ENCODE peak calls at places on chromosome 13, in five cellular contexts. T is prostate gland, F is kidney, K is mammary epithelial cell, Z is fibroblast of lung. E is an unnamed sample.

GRCh38 chr13:105510363-105510762 is 1025.1 kb downstream of the EFNB2 start:
- DNase-seq in K (no peak), F (no peak), T (no peak), Z (no peak), E (no peak)

GRCh38 chr13:85812282-85812681 is 13.1 kb upstream of the SLITRK6 start:
- DNase-seq in Z (no peak), F (no peak), T (no peak), K (no peak), E (no peak)

GRCh38 chr13:48333976-48334375 is 30.4 kb downstream of the RB1 start:
- DNase-seq in Z (peak), F (no peak), T (peak), K (peak), E (no peak)

GRCh38 chr13:46668302-46668720 is 115.3 kb downstream of the LRCH1 start:
- DNase-seq in Z (peak), K (peak), T (no peak), F (no peak), E (no peak)

GRCh38 chr13:48222358-48223015 is 10.5 kb upstream of the ITM2B start:
- DNase-seq in F (no peak), Z (no peak), T (no peak), K (peak), E (no peak)

GRCh38 chr13:52969373-52969772 is 59.2 kb upstream of the OLFM4 start:
- DNase-seq in Z (no peak), K (no peak), T (no peak), F (no peak), E (no peak)

GRCh38 chr13:49214917-49215376 is 5.2 kb upstream of the MLNR start:
- DNase-seq in K (no peak), F (no peak), T (peak), Z (peak), E (no peak)

GRCh38 chr13:113420833-113421600 is 32.3 kb downstream of the ADPRHL1 start:
- DNase-seq in T (no peak), K (no peak), Z (no peak), F (no peak), E (no peak)

GRCh38 chr13:99655351-99656091 is 154.2 kb downstream of the TM9SF2 start:
- DNase-seq in T (no peak), K (peak), F (no peak), Z (peak), E (no peak)

GRCh38 chr13:97328222-97328790 is 105.7 kb upstream of the RAP2A start:
- DNase-seq in Z (peak), F (no peak), K (peak), T (no peak), E (peak)

GRCh38 chr13:45162821-45163220 is 38.0 kb downstream of the KCTD4 start:
- DNase-seq in T (no peak), Z (peak), F (no peak), K (peak), E (no peak)

GRCh38 chr13:45331981-45332830 is 8.8 kb downstream of the TPT1 start:
- DNase-seq in Z (peak), F (no peak), T (no peak), K (peak), E (no peak)

GRCh38 chr13:59746291-59746962 is 417.3 kb downstream of the DIAPH3 start:
- DNase-seq in K (peak), F (no peak), T (no peak), Z (peak), E (no peak)

GRCh38 chr13:93304868-93305613 is 78.4 kb downstream of the GPC6 start:
- DNase-seq in T (no peak), Z (no peak), K (no peak), F (no peak), E (no peak)

GRCh38 chr13:110506859-110507566 is 54.5 kb downstream of the RAB20 start:
- DNase-seq in F (peak), Z (peak), K (peak), T (peak), E (no peak)

GRCh38 chr13:51453959-51454703 is 1.3 kb upstream of the INTS6 start:
- DNase-seq in Z (peak), T (peak), K (peak), F (no peak), E (no peak)

GRCh38 chr13:63408227-63409202 is 1992.9 kb upstream of the PCDH20 start:
- DNase-seq in Z (peak), K (no peak), T (no peak), F (no peak), E (no peak)

GRCh38 chr13:39451860-39452301 is 151.1 kb downstream of the LHFPL6 start:
- DNase-seq in F (no peak), T (no peak), K (no peak), Z (peak), E (no peak)

GRCh38 chr13:32530841-32531253 is 7.7 kb downstream of the N4BP2L2 start:
- DNase-seq in F (no peak), T (peak), Z (peak), K (peak), E (no peak)
- H3K4me3 ChIP-seq in F (peak), T (no peak), Z (peak), K (no peak), E (no peak)

GRCh38 chr13:67014399-67014798 is 215.7 kb downstream of the PCDH9 start:
- DNase-seq in K (no peak), T (no peak), F (no peak), Z (no peak), E (no peak)
- H3K27ac ChIP-seq in K (no peak), T (no peak), F (no peak), Z (no peak), E (no peak)

GRCh38 chr13:95060120-95060519 is 241.1 kb downstream of the ABCC4 start:
- DNase-seq in T (peak), K (no peak), Z (no peak), F (no peak), E (no peak)

GRCh38 chr13:95059306-95059705 is 241.9 kb downstream of the ABCC4 start:
- DNase-seq in Z (no peak), K (no peak), F (no peak), T (no peak), E (no peak)

GRCh38 chr13:95056266-95056665 is 245.0 kb downstream of the ABCC4 start:
- DNase-seq in Z (no peak), F (no peak), T (no peak), K (no peak), E (no peak)

GRCh38 chr13:95058680-95059079 is 242.6 kb downstream of the ABCC4 start:
- DNase-seq in T (no peak), K (no peak), Z (no peak), F (no peak), E (no peak)
- H3K4me3 ChIP-seq in T (no peak), K (no peak), Z (no peak), F (no peak), E (no peak)

GRCh38 chr13:73167046-73167820 is 108.4 kb downstream of the KLF5 start:
- DNase-seq in K (peak), Z (peak), T (no peak), F (no peak), E (no peak)

GRCh38 chr13:73171242-73171641 is 112.4 kb downstream of the KLF5 start:
- DNase-seq in F (no peak), K (peak), Z (no peak), T (peak), E (no peak)

GRCh38 chr13:73168226-73168992 is 109.6 kb downstream of the KLF5 start:
- DNase-seq in F (no peak), Z (peak), K (peak), T (no peak), E (no peak)

GRCh38 chr13:73169971-73170370 is 111.2 kb downstream of the KLF5 start:
- DNase-seq in Z (peak), T (no peak), K (no peak), F (no peak), E (no peak)

DNA sequence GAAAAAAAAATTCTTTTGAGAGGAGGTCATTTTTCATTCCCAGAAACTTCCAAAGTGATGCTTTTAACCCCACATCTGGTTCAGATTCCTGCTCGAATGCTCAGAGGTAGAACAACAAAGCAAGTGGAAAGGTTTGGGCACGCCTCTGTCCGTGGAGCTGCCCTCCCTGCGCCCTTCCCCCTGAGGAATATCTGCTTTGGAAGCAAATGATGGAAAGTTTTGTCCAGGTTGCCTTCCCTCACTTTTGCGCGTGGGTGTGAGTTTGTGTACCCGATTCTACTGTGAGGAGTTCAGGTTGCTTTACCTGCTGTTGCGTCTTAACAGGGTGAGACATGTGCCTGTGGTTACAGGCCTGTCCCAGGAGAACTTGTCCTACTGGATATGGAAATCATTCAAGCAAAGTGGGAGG is 110.2 kb downstream of the KLF5 start:
- DNase-seq in T (peak), Z (peak), K (peak), F (no peak), E (no peak)
- H3K27ac ChIP-seq in T (peak), Z (no peak), K (peak), F (no peak), E (no peak)

GRCh38 chr13:33280923-33281322 is 4.6 kb downstream of the STARD13 start:
- DNase-seq in T (no peak), F (no peak), Z (peak), K (no peak), E (no peak)
- H3K4me3 ChIP-seq in T (no peak), F (no peak), Z (no peak), K (no peak), E (no peak)

DNA sequence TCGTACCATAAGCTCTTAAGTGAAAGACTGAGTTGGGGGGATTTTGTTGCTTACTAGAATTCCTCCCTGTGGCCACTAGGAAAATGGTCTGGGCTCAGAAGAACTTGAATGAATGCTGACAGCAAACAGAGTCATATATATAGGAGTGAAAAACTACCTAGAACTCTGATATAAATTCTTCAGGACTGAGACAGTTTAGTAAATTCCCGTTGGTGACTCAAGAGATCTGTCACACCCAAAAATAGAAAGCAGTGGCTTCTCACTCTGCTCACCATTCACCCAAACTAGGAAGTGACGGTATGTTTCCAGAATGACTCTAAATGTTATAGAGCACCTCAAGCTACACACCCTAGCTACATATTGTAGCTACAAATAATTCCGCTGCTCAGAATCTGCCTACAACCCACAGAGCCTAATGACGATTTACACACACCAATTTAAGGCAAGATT is 116.2 kb downstream of the TBC1D4 start:
- DNase-seq in Z (peak), F (no peak), T (no peak), K (peak), E (no peak)
- H3K27ac ChIP-seq in Z (peak), F (no peak), T (no peak), K (peak), E (no peak)